ENCODE peak calls at places on chromosomes 11 and 22, in four cellular contexts. P is HCT116, B is left ventricle myocardium inferior, N is progenitor cell of endocrine pancreas. H is an unnamed sample.

GRCh38 chr22:46774456-46775363 is 12.3 kb downstream of the TBC1D22A start:
- DNase-seq in P (no peak), B (no peak), N (no peak), H (no peak)

GRCh38 chr11:117426297-117426685 is 98.6 kb downstream of the CEP164 start:
- DNase-seq in P (peak; percentile 21), B (peak; percentile 60), N (peak; percentile 91), H (peak; percentile 7)

GRCh38 chr22:49583886-49584505 is 243.7 kb downstream of the BRD1 start:
- DNase-seq in P (no peak), B (no peak), N (no peak), H (no peak)

GRCh38 chr11:12995211-12995610 is 13.9 kb upstream of the RASSF10 start:
- DNase-seq in P (no peak), B (no peak), N (no peak), H (no peak)

GRCh38 chr11:66327171-66328035 is 8.8 kb downstream of the RIN1 start:
- DNase-seq in P (no peak), B (no peak), N (no peak), H (no peak)

GRCh38 chr22:19577422-19577966 is 53.3 kb upstream of the CLDN5 start:
- DNase-seq in P (no peak), B (no peak), N (no peak), H (no peak)

GRCh38 chr11:125393331-125393730 is 102.7 kb downstream of the FEZ1 start:
- DNase-seq in P (no peak), B (no peak), N (no peak), H (no peak)

GRCh38 chr22:46056169-46057041 is 79.4 kb upstream of the WNT7B start:
- DNase-seq in P (no peak), B (peak; percentile 38), N (no peak), H (no peak)

GRCh38 chr11:45880772-45881570 is 4.5 kb upstream of the MAPK8IP1 start:
- DNase-seq in P (no peak), B (no peak), N (no peak), H (no peak)

GRCh38 chr11:66061268-66061667 is 8.8 kb upstream of the PACS1 start:
- DNase-seq in P (no peak), B (no peak), N (no peak), H (no peak)

GRCh38 chr11:6156628-6157367 is 13.3 kb downstream of the OR52B2 start:
- DNase-seq in P (no peak), B (no peak), N (no peak), H (no peak)

GRCh38 chr22:32339190-32340012 is 18.3 kb upstream of the RFPL3 start:
- DNase-seq in P (no peak), B (no peak), N (no peak), H (no peak)

GRCh38 chr11:120284272-120284671 is 40.8 kb upstream of the TLCD5 start:
- DNase-seq in P (no peak), B (no peak), N (no peak), H (no peak)

GRCh38 chr11:65716774-65717405 is 3.7 kb downstream of the RNASEH2C start:
- DNase-seq in P (no peak), B (no peak), N (no peak), H (no peak)

GRCh38 chr22:26054846-26055245 is 114.4 kb upstream of the SEZ6L start:
- DNase-seq in P (no peak), B (no peak), N (no peak), H (no peak)

GRCh38 chr11:32430586-32431357 is 4.6 kb downstream of the WT1 start:
- DNase-seq in P (no peak), B (no peak), N (no peak), H (no peak)

GRCh38 chr22:48045369-48045768 is 1282.9 kb downstream of the TBC1D22A start:
- DNase-seq in P (no peak), B (no peak), N (no peak), H (no peak)

GRCh38 chr11:72583177-72583553 is 91.1 kb downstream of the PDE2A start:
- DNase-seq in P (no peak), B (no peak), N (no peak), H (no peak)

GRCh38 chr11:128294685-128295079 is 292.7 kb downstream of the ETS1 start:
- DNase-seq in P (no peak), B (no peak), N (no peak), H (no peak)

GRCh38 chr11:15852179-15852578 is 504.2 kb downstream of the SOX6 start:
- DNase-seq in P (peak; percentile 19), B (no peak), N (no peak), H (no peak)

GRCh38 chr11:67489860-67490726 is 7.3 kb downstream of the AIP start:
- DNase-seq in P (no peak), B (no peak), N (no peak), H (no peak)

GRCh38 chr22:23213031-23213555 is 32.8 kb downstream of the BCR start:
- DNase-seq in P (no peak), B (no peak), N (no peak), H (no peak)

GRCh38 chr11:86477495-86478155 is 102.9 kb downstream of the CCDC81 start:
- DNase-seq in P (no peak), B (no peak), N (no peak), H (no peak)

GRCh38 chr11:3092603-3093141 is 35.4 kb upstream of the CARS1 start:
- DNase-seq in P (no peak), B (no peak), N (no peak), H (no peak)

GRCh38 chr11:3090096-3090901 is 33.1 kb upstream of the CARS1 start:
- DNase-seq in P (no peak), B (no peak), N (no peak), H (no peak)

GRCh38 chr11:3091846-3092602 is 34.8 kb upstream of the CARS1 start:
- DNase-seq in P (peak; percentile 67), B (peak; percentile 62), N (peak; percentile 65), H (no peak)

GRCh38 chr11:3089236-3090061 is 32.2 kb upstream of the CARS1 start:
- DNase-seq in P (no peak), B (no peak), N (no peak), H (no peak)

DNA sequence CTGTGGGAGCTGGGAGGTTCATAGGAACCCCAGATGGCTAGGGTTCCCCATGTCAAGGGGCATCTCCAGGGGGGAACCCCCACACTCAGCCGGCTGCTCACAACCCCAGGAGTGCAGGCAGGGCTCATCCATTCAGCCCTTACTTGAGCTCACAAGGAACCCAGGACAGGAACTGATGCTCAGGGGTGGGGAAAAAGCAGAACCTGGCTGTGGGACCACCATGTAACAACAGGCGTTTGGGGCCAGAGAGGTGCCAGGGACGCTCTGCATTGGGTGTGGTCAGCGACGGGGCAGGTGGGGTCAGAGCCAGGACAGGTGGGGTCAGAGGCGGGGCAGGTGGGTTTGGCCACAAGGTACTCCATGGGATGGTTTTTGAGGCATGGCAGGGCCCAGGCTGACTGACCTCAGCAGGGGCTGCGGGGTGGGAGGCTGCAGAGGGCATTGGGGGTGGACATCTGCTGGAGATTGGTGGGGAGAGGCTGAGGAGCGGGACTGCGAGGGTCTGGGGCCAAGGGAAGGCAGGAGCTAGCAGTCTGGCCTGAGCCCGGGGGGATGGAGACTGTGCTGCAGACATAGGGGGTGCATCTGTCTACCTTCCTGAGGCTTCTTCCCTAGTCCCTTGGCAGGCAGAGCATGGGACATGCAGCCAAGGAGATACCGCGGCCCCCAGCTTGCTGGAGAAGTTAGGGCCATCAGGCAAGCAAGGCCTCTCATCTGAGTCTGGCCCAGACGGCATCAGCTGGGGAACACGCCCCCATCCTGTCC is 34.0 kb upstream of the CARS1 start:
- DNase-seq in P (no peak), B (no peak), N (no peak), H (no peak)
- TF ChIP-seq CTCF in P (no peak), B (no peak), N (no peak), H (no peak)

DNA sequence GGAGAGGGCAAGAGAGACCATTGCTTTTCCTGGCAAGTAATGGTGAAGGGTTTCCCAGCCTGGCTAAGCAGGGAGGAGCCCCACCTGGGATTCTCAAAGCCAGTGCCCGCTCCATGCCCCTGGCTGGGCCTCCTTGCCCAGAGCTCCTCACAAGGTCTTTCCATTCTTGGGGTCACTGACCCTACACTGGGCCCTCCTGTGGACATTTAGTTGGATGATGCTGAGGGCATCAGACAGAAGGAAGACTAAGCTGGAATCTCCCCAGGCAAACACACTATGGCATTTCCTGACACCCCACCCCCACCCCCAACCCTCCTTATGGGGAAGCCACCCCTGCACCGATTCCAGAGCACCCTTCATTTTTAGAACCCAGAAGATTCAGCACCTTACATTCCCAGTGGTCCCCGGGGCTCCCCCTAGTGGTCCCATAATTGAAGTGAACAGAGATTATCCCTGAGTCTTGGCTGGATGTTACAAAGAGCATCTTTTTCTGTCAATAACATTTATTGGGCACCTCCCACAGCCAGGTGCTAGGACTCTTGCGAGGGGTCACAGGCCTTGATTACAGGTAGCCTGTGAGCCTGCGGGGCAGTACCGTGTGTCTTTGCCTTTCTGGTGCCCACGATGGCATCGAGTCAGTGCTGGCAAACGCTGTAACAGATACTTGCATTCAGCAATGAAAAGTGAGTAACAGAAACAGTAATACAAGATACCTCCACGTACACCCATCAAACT is 548.5 kb downstream of the BUD13 start:
- DNase-seq in P (peak; percentile 6), B (no peak), N (peak; percentile 42), H (peak; percentile 1)
- TF ChIP-seq CTCF in P (peak; percentile 74), B (peak; percentile 76), N (peak; percentile 78), H (peak; percentile 74)

DNA sequence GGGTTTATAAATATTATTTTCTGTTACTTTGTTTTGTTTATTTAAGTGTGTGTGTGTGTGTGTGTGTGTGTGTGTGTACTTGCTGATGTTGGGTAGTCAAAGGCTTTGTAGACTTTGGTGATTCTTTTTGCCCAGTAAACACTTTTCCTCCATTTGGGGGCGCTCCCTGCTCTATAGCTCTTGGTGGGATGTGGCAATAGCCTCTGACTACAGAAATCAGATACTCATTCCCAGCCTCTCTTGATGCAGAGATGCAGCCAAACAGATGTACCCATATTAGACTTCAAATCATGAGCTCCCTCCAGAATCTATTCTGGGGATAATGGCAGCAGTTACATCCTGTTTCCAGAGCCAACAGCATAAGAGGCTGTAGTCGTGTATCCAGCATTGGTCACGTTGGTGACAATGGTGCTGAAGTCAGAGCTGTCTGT is 33.4 kb upstream of the APOL5 start:
- DNase-seq in P (no peak), B (no peak), N (no peak), H (no peak)
- TF ChIP-seq CTCF in P (peak; percentile 13), B (peak; percentile 44), N (no peak), H (peak; percentile 41)

GRCh38 chr11:76459846-76460245 is 15.0 kb downstream of the EMSY start:
- DNase-seq in P (no peak), B (no peak), N (no peak), H (no peak)

GRCh38 chr11:76455931-76456330 is 11.1 kb downstream of the EMSY start:
- DNase-seq in P (no peak), B (no peak), N (no peak), H (no peak)

GRCh38 chr11:76456571-76456970 is 11.8 kb downstream of the EMSY start:
- DNase-seq in P (no peak), B (no peak), N (no peak), H (no peak)

GRCh38 chr11:76462317-76462716 is 17.5 kb downstream of the EMSY start:
- DNase-seq in P (no peak), B (no peak), N (no peak), H (no peak)

DNA sequence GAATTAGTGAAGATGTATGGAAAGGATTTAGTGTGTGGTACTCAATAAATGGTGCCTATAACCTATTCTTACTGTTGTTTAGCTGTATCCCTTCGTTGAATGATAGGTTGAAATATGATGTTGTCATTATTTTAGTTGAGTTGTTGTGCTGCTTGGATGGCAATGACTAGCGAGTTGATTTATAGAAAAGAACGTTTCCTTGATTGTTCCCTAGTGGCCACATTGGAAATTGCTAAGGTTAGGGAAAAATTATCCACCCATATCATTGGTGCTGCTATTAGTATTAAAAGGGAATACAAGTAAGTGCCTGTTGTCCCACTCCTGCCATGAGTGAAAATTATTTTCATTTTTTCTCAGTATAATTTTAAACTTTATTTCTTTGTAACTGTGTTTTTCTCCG is 14.5 kb downstream of the EMSY start:
- DNase-seq in P (peak; percentile 18), B (no peak), N (no peak), H (no peak)
- TF ChIP-seq CTCF in P (peak; percentile 50), B (peak; percentile 50), N (peak; percentile 53), H (peak; percentile 33)